ENCODE peak calls at places on chromosome 10, in five cellular contexts. M is Panc1, Y is endothelial cell of umbilical vein, R is WERI-Rb-1, U is upper lobe of left lung. P is an unnamed sample. For H3K27me3 and H3K9me3, the result is how much of the 10 kb centered on the place peaks cover.

GRCh38 chr10:57696641-57697040 is 571.1 kb downstream of the IPMK start:
- DNase-seq in M (peak), Y (no peak), R (no peak), U (no peak), P (no peak)

GRCh38 chr10:66983482-66983818 is 57.6 kb downstream of the LRRTM3 start:
- DNase-seq in M (no peak), Y (no peak), R (no peak), U (no peak), P (no peak)

GRCh38 chr10:47160229-47160908 is 139.6 kb upstream of the GDF10 start:
- DNase-seq in M (no peak), Y (no peak), R (no peak), U (no peak), P (no peak)

GRCh38 chr10:131943021-131943814 is 38.5 kb downstream of the BNIP3 start:
- DNase-seq in M (no peak), Y (no peak), R (peak), U (no peak), P (no peak)

GRCh38 chr10:80260295-80261243 is 28.9 kb downstream of the MAT1A start:
- DNase-seq in M (peak), Y (peak), R (peak), U (no peak), P (peak)

GRCh38 chr10:50565301-50566083 is 58.3 kb downstream of the SGMS1 start:
- DNase-seq in M (no peak), Y (no peak), R (no peak), U (no peak), P (no peak)

GRCh38 chr10:70714245-70714644 is 41.9 kb downstream of the ADAMTS14 start:
- DNase-seq in M (no peak), Y (no peak), R (no peak), U (no peak), P (no peak)

GRCh38 chr10:101889256-101890210 is 45.9 kb upstream of the KCNIP2 start:
- DNase-seq in M (peak), Y (peak), R (peak), U (peak), P (peak)

GRCh38 chr10:3873728-3874461 is 88.9 kb upstream of the KLF6 start:
- DNase-seq in M (no peak), Y (peak), R (no peak), U (no peak), P (no peak)

GRCh38 chr10:25261110-25261509 is 86.3 kb downstream of the GPR158 start:
- DNase-seq in M (no peak), Y (no peak), R (no peak), U (no peak), P (no peak)

GRCh38 chr10:125857185-125857760 is 23.8 kb downstream of the DHX32 start:
- DNase-seq in M (no peak), Y (no peak), R (no peak), U (no peak), P (no peak)

GRCh38 chr10:13365168-13365687 is 17.1 kb upstream of the SEPHS1 start:
- DNase-seq in M (no peak), Y (no peak), R (no peak), U (no peak), P (no peak)

GRCh38 chr10:116110736-116111135 is 162.3 kb downstream of the GFRA1 start:
- DNase-seq in M (no peak), Y (no peak), R (no peak), U (no peak), P (no peak)

GRCh38 chr10:71465576-71466252 is 69.0 kb downstream of the CDH23 start:
- DNase-seq in M (no peak), Y (no peak), R (no peak), U (no peak), P (no peak)

GRCh38 chr10:125014086-125014830 is 72.3 kb downstream of the ZRANB1 start:
- DNase-seq in M (no peak), Y (peak), R (no peak), U (no peak), P (no peak)

GRCh38 chr10:24824124-24824523 is 100.4 kb upstream of the ARHGAP21 start:
- DNase-seq in M (no peak), Y (peak), R (no peak), U (no peak), P (no peak)

GRCh38 chr10:100656479-100656878 is 88.9 kb upstream of the PAX2 start:
- DNase-seq in M (no peak), Y (no peak), R (no peak), U (no peak), P (no peak)

GRCh38 chr10:128804411-128804810 is 662.6 kb upstream of the MGMT start:
- DNase-seq in M (no peak), Y (no peak), R (no peak), U (no peak), P (no peak)

GRCh38 chr10:69374242-69374641 is 42.5 kb downstream of the TACR2 start:
- DNase-seq in M (no peak), Y (no peak), R (no peak), U (no peak), P (no peak)

GRCh38 chr10:82925547-82925946 is 1050.6 kb downstream of the NRG3 start:
- DNase-seq in M (no peak), Y (no peak), R (no peak), U (no peak), P (no peak)

GRCh38 chr10:31142026-31142425 is 110.4 kb upstream of the ZNF438 start:
- DNase-seq in M (no peak), Y (no peak), R (peak), U (no peak), P (no peak)

GRCh38 chr10:124921261-124921660 is 20.7 kb upstream of the ZRANB1 start:
- DNase-seq in M (no peak), Y (no peak), R (no peak), U (no peak), P (no peak)

GRCh38 chr10:84294766-84295447 is 33.5 kb upstream of the CCSER2 start:
- DNase-seq in M (no peak), Y (no peak), R (no peak), U (no peak), P (no peak)

GRCh38 chr10:6121144-6121543 is 32.3 kb downstream of the RBM17 start:
- DNase-seq in M (no peak), Y (no peak), R (no peak), U (no peak), P (no peak)

GRCh38 chr10:6119423-6119822 is 30.6 kb downstream of the RBM17 start:
- DNase-seq in M (no peak), Y (no peak), R (no peak), U (no peak), P (no peak)

GRCh38 chr10:6117711-6118110 is 28.9 kb downstream of the RBM17 start:
- DNase-seq in M (no peak), Y (no peak), R (no peak), U (no peak), P (no peak)

GRCh38 chr10:6120691-6121090 is 31.9 kb downstream of the RBM17 start:
- DNase-seq in M (no peak), Y (no peak), R (no peak), U (no peak), P (no peak)

GRCh38 chr10:6119962-6120361 is 31.1 kb downstream of the RBM17 start:
- DNase-seq in M (no peak), Y (no peak), R (no peak), U (no peak), P (no peak)
- H3K27ac ChIP-seq in M (no peak), Y (no peak), R (no peak), U (no peak), P (no peak)

GRCh38 chr10:78579586-78579985 is 489.2 kb upstream of the ZMIZ1 start:
- DNase-seq in M (no peak), Y (no peak), R (no peak), U (no peak), P (no peak)

GRCh38 chr10:78579995-78580394 is 488.8 kb upstream of the ZMIZ1 start:
- DNase-seq in M (no peak), Y (peak), R (no peak), U (no peak), P (no peak)

GRCh38 chr10:78582540-78582939 is 486.2 kb upstream of the ZMIZ1 start:
- DNase-seq in M (no peak), Y (no peak), R (no peak), U (no peak), P (no peak)

GRCh38 chr10:78578929-78579328 is 489.8 kb upstream of the ZMIZ1 start:
- DNase-seq in M (no peak), Y (no peak), R (no peak), U (peak), P (no peak)

GRCh38 chr10:78581133-78581694 is 487.6 kb upstream of the ZMIZ1 start:
- DNase-seq in M (no peak), Y (no peak), R (no peak), U (no peak), P (no peak)
- H3K27me3 ChIP-seq in M (under half), Y (under half), R (under half), U (under half), P (under half)

DNA sequence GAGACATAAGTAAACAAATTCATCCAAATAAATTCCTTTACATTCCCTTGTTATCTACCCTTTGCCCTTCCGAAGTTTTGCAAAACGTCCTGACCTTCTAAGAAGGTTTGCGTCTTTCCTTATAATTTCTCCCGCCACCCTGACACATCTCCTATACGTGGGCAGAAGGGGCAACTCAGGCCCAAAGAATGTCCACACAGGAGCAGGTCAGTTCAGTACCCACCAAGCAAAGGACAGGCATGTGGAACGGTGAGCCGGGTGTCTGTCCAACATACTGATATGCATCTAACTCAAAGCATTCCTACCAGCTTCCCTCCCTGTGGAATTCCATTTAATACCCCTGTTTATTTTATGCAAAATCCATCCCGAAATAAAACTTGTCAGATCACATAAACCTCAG is 85.2 kb downstream of the GPR26 start:
- DNase-seq in M (no peak), Y (no peak), R (no peak), U (no peak), P (no peak)
- H3K9me3 ChIP-seq in M (under half), Y (under half), R (under half), U (under half), P (under half)

GRCh38 chr10:132946806-132947530 is 4.6 kb upstream of the CFAP46 start:
- DNase-seq in M (no peak), Y (no peak), R (no peak), U (no peak), P (no peak)
- H3K27ac ChIP-seq in M (no peak), Y (no peak), R (no peak), U (no peak), P (no peak)